ENCODE peak calls at places on chromosome 22, in seven cellular contexts. J is NCI-H510A treated with DMSO at 0.1 percent for 48 hours, W is NCI-H187, D is lower leg skin, P is colonic mucosa, C is cardiac muscle cell, I is fibroblast of the conjunctiva. Y is an unnamed sample.

GRCh38 chr22:49767355-49768062 is 60.2 kb downstream of the BRD1 start:
- DNase-seq in P (no peak), C (peak; percentile 63), J (peak; percentile 14), D (peak; percentile 84), W (no peak), I (peak; percentile 39), Y (peak; percentile 81)

GRCh38 chr22:50020606-50021005 is 8.0 kb upstream of the IL17REL start:
- DNase-seq in J (no peak), P (no peak), I (no peak), C (no peak), W (no peak), D (no peak), Y (no peak)

GRCh38 chr22:44704159-44705021 is 2.4 kb downstream of the PRR5 start:
- DNase-seq in P (no peak), J (no peak), D (no peak), C (no peak), I (no peak), W (no peak), Y (no peak)

GRCh38 chr22:46359362-46359761 is 23.8 kb downstream of the TRMU start:
- DNase-seq in P (no peak), I (no peak), C (no peak), J (no peak), W (no peak), D (no peak), Y (no peak)

GRCh38 chr22:37442537-37442936 is 15.3 kb upstream of the ELFN2 start:
- DNase-seq in C (peak; percentile 64), D (no peak), I (no peak), P (no peak), W (no peak), J (no peak), Y (peak; percentile 8)

GRCh38 chr22:22037229-22037628 is 54.6 kb upstream of the TOP3B start:
- DNase-seq in I (no peak), J (no peak), P (no peak), W (no peak), D (no peak), C (peak; percentile 5), Y (no peak)

GRCh38 chr22:31124290-31124689 is 1.5 kb downstream of the INPP5J start:
- DNase-seq in J (no peak), D (no peak), C (no peak), W (no peak), I (no peak), P (no peak), Y (no peak)

GRCh38 chr22:21443057-21443734 is 24.0 kb upstream of the TMEM191C start:
- DNase-seq in J (no peak), C (no peak), I (no peak), W (no peak), D (peak; percentile 75), P (no peak), Y (no peak)

GRCh38 chr22:45402466-45402865 is 10.9 kb downstream of the SMC1B start:
- DNase-seq in J (no peak), D (no peak), C (no peak), P (no peak), I (no peak), W (no peak), Y (no peak)

GRCh38 chr22:38203090-38203810 is 1.5 kb downstream of the MAFF start:
- DNase-seq in I (no peak), C (peak; percentile 35), D (peak; percentile 94), W (no peak), P (peak; percentile 83), J (peak; percentile 26), Y (no peak)

GRCh38 chr22:45496451-45496941 is 6.2 kb upstream of the FBLN1 start:
- DNase-seq in D (no peak), I (no peak), C (no peak), P (no peak), J (no peak), W (no peak), Y (no peak)

GRCh38 chr22:34841321-34841901 is 224.5 kb upstream of the ISX start:
- DNase-seq in D (no peak), I (no peak), P (no peak), J (no peak), C (no peak), W (no peak), Y (no peak)

GRCh38 chr22:23113067-23113846 is 28.5 kb downstream of the RSPH14 start:
- DNase-seq in D (no peak), I (peak; percentile 20), P (no peak), C (peak; percentile 64), J (peak; percentile 59), W (peak; percentile 37), Y (no peak)

GRCh38 chr22:48233586-48233985 is 1471.1 kb downstream of the TBC1D22A start:
- DNase-seq in P (no peak), C (no peak), J (no peak), W (no peak), I (no peak), D (no peak), Y (no peak)

GRCh38 chr22:47283616-47284270 is 521.3 kb downstream of the TBC1D22A start:
- DNase-seq in J (no peak), I (no peak), D (no peak), W (no peak), P (no peak), C (no peak), Y (no peak)

GRCh38 chr22:30208631-30209603 is 37.6 kb downstream of the LIF start:
- DNase-seq in P (peak; percentile 40), W (no peak), C (peak; percentile 96), I (no peak), D (peak; percentile 91), J (no peak), Y (no peak)

GRCh38 chr22:49966716-49967332 is 6.3 kb downstream of the PIM3 start:
- DNase-seq in I (no peak), C (peak; percentile 76), W (no peak), J (no peak), D (peak; percentile 92), P (peak; percentile 31), Y (peak; percentile 40)

Y was measured in Kasumi-1.